ENCODE peak calls at places on chromosomes 11 and 22, in seven cellular contexts. Y is tibial nerve, I is esophagus muscularis mucosa, C is K562, U is stomach, L is ovary, V is SK-N-SH. X is an unnamed sample. For H3K36me3, the result is how much of the 10 kb centered on the place peaks cover.

GRCh38 chr11:125300791-125301218 is 136.3 kb downstream of the PKNOX2 start:
- DNase-seq in U (no peak), L (no peak), C (no peak), Y (no peak), V (peak), I (no peak), X (no peak)

GRCh38 chr22:46490538-46490937 is 46.9 kb downstream of the CELSR1 start:
- DNase-seq in V (no peak), C (no peak), Y (no peak), U (no peak), L (no peak), I (no peak), X (peak)

GRCh38 chr11:93587858-93588581 is 44.8 kb upstream of the SMCO4 start:
- DNase-seq in I (peak), Y (no peak), U (no peak), L (no peak), C (peak), V (no peak), X (no peak)

GRCh38 chr11:58958500-58958899 is 19.2 kb downstream of the GLYATL1 start:
- DNase-seq in Y (peak), V (peak), C (peak), I (no peak), L (peak), U (peak), X (no peak)

GRCh38 chr11:43687120-43687791 is 6.7 kb downstream of the HSD17B12 start:
- DNase-seq in V (no peak), U (peak), C (no peak), I (no peak), L (no peak), Y (peak), X (no peak)

GRCh38 chr11:130908061-130908460 is 8.2 kb downstream of the SNX19 start:
- DNase-seq in L (no peak), U (no peak), V (no peak), Y (no peak), C (no peak), I (peak), X (no peak)

GRCh38 chr11:31986201-31986889 is 104.5 kb upstream of the RCN1 start:
- DNase-seq in U (no peak), I (no peak), C (no peak), L (no peak), Y (no peak), V (no peak), X (no peak)

GRCh38 chr22:44247346-44247745 is 65.4 kb downstream of the SHISAL1 start:
- DNase-seq in U (peak), V (no peak), L (no peak), C (no peak), Y (no peak), I (peak), X (no peak)

GRCh38 chr22:38316340-38317236 is 645 bp downstream of the CSNK1E start:
- DNase-seq in L (peak), I (no peak), U (peak), Y (peak), V (peak), C (peak), X (peak)

GRCh38 chr11:83773950-83774880 is 488.0 kb upstream of the CCDC90B start:
- DNase-seq in C (no peak), U (no peak), I (no peak), V (no peak), L (no peak), Y (no peak), X (no peak)

GRCh38 chr22:50171965-50172421 is 1.5 kb downstream of the PANX2 start:
- DNase-seq in Y (no peak), U (no peak), L (no peak), C (no peak), I (no peak), V (no peak), X (peak)

GRCh38 chr11:91731051-91731450 is 493.6 kb upstream of the FAT3 start:
- DNase-seq in Y (no peak), I (no peak), L (no peak), V (no peak), C (no peak), U (no peak), X (no peak)

GRCh38 chr11:85685820-85686459 is at the start of gene CCDC89:
- DNase-seq in V (peak), C (peak), I (peak), Y (peak), U (peak), L (peak), X (no peak)

GRCh38 chr11:45210846-45211245 is 64.4 kb downstream of the PRDM11 start:
- DNase-seq in I (no peak), Y (no peak), U (no peak), C (no peak), L (peak), V (no peak), X (no peak)

GRCh38 chr22:46652081-46652929 is 32.1 kb downstream of the GRAMD4 start:
- DNase-seq in Y (no peak), I (no peak), C (peak), U (no peak), L (no peak), V (no peak), X (no peak)

GRCh38 chr11:92638678-92639077 is 330.8 kb upstream of the MTNR1B start:
- DNase-seq in U (no peak), L (no peak), I (peak), C (no peak), V (no peak), Y (no peak), X (no peak)

GRCh38 chr11:94922675-94923347 is 50.5 kb downstream of the CWC15 start:
- DNase-seq in L (no peak), I (no peak), U (no peak), C (no peak), Y (no peak), V (no peak), X (no peak)

GRCh38 chr11:75072582-75072981 is 24.1 kb downstream of the OR2AT4 start:
- DNase-seq in L (no peak), C (peak), U (no peak), V (no peak), Y (no peak), I (no peak), X (no peak)

GRCh38 chr11:36822829-36823228 is 224.8 kb upstream of the RAG2 start:
- DNase-seq in L (no peak), V (no peak), I (no peak), C (no peak), Y (no peak), U (no peak), X (no peak)

GRCh38 chr22:43393132-43393844 is 18.5 kb upstream of the MPPED1 start:
- DNase-seq in L (no peak), I (no peak), V (no peak), Y (no peak), U (no peak), C (no peak), X (no peak)

GRCh38 chr22:37569921-37570660 is 9.8 kb downstream of the LGALS2 start:
- DNase-seq in L (peak), U (peak), V (no peak), I (no peak), C (no peak), Y (no peak), X (peak)

GRCh38 chr22:45645526-45646414 is 25.9 kb upstream of the ATXN10 start:
- DNase-seq in V (peak), U (peak), Y (peak), L (peak), C (peak), I (no peak), X (peak)

GRCh38 chr11:61683116-61683515 is 2.9 kb downstream of the DAGLA start:
- DNase-seq in I (no peak), Y (no peak), V (peak), U (no peak), C (no peak), L (no peak), X (no peak)

GRCh38 chr11:107780775-107781174 is 68.9 kb upstream of the SLN start:
- DNase-seq in L (no peak), V (no peak), U (no peak), C (no peak), I (no peak), Y (no peak), X (no peak)

GRCh38 chr11:69009441-69010211 is 3.4 kb downstream of the MRGPRF start:
- DNase-seq in L (peak), C (no peak), Y (no peak), I (no peak), V (peak), U (no peak), X (no peak)

GRCh38 chr11:58024601-58025091 is 965 bp downstream of the OR9Q1 start:
- DNase-seq in C (no peak), L (peak), Y (peak), I (no peak), U (peak), V (no peak), X (peak)

GRCh38 chr11:67996622-67997459 is 7.1 kb downstream of the UNC93B1 start:
- DNase-seq in C (peak), Y (peak), L (no peak), U (peak), I (no peak), V (peak), X (peak)

GRCh38 chr11:60844045-60844869 is 2.3 kb downstream of the CCDC86 start:
- DNase-seq in U (no peak), Y (no peak), L (no peak), C (peak), V (no peak), I (no peak), X (no peak)

GRCh38 chr11:2376751-2377451 is at the start of gene CD81:
- DNase-seq in L (peak), U (peak), C (peak), Y (peak), V (peak), I (no peak), X (peak)

GRCh38 chr11:44835979-44836378 is 109.2 kb downstream of the TSPAN18 start:
- DNase-seq in U (no peak), C (no peak), I (no peak), L (no peak), V (no peak), Y (no peak), X (no peak)

GRCh38 chr11:9971894-9972293 is 308.0 kb downstream of the SWAP70 start:
- DNase-seq in I (no peak), U (no peak), V (no peak), Y (no peak), L (no peak), C (no peak), X (no peak)

GRCh38 chr11:2314525-2315394 is 12.9 kb downstream of the TSPAN32 start:
- DNase-seq in Y (peak), V (peak), U (peak), C (peak), I (no peak), L (peak), X (peak)

GRCh38 chr11:615453-616319 is at the start of gene IRF7:
- DNase-seq in L (peak), U (peak), I (peak), Y (peak), C (peak), V (peak), X (peak)
- H3K36me3 ChIP-seq in L (under half), U (under half), I (half or more), Y (under half), C (half or more), V (under half), X (under half)

GRCh38 chr11:20192641-20193040 is 32.4 kb upstream of the DBX1 start:
- DNase-seq in Y (no peak), I (peak), U (no peak), C (no peak), L (no peak), V (no peak), X (no peak)

GRCh38 chr11:20193307-20193706 is 33.0 kb upstream of the DBX1 start:
- DNase-seq in I (no peak), Y (no peak), C (no peak), L (no peak), V (no peak), U (no peak), X (no peak)

GRCh38 chr11:20194470-20194869 is 34.2 kb upstream of the DBX1 start:
- DNase-seq in C (no peak), Y (no peak), V (no peak), L (no peak), I (no peak), U (no peak), X (no peak)

GRCh38 chr11:20201231-20201630 is 41.0 kb upstream of the DBX1 start:
- DNase-seq in C (no peak), Y (no peak), L (no peak), V (no peak), U (no peak), I (peak), X (no peak)

DNA sequence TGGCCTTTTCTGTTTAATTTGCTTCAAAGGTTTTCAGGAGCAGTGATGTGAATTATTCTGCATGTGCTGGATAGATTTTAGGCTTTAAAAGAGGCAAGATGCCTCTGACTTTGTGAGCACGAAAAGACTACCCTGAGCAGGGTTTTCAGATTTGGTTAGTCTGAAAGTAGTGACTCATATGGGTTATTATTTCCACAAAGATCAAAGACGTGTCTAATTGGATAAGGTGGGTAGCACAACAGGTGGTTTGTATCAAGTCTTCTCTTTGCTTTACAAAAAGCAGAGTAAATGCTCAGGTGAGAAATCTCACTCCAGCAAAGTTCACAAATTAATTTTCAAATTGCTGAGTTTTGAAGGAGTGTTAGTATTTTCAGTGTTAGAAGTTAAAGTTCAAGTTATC is 37.6 kb upstream of the DBX1 start:
- DNase-seq in L (no peak), C (no peak), V (no peak), I (peak), U (no peak), Y (no peak), X (no peak)
- TF ChIP-seq EP300 in L (no peak), C (no peak), V (no peak), I (no peak), U (no peak), Y (no peak), X (no peak)

DNA sequence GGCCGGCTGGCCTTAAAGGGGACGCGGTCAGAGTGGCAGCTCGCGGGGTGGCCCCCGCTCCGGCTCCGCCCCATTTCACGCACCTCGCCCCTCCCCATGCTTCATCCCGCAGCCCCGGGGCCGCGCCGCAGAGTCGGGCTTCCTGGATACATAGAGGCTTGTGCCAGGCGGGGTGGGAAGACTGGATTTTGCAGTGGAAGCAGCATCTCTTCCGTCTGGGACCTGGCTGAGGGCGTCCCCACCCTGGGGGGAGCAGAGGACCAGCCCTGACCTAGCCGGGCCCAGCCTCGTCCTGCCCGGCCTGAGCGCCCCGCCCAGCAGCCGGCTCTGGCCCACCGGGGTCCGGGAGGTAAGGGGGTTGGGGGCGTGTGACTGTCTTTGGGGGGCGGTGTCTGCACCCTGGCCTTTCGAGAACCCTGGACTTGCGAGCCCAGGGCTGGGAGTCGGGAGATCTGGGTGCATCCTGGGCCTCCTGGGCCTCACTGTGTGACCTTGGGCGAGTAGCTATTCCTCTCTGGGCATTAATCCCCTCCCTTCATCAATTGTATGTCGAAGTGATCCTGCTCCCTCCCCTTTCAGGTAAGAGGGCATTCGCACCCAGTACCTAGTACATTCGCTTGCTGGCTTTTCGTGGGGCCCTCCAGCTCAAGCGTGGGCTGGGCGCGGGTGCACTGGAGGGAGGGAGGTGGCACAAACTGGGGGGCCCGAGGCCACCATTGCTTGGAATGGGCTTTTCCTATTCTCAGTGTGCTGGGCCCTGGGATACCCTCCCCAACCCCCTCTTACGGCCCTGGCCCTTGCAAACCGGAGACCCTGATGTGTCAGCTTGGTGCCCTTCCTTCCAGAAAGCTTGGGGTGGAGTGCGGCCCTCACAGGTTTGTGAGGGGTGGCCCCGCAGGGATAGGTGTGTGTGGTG is at the start of gene USP35:
- DNase-seq in C (no peak), I (no peak), U (no peak), V (no peak), L (no peak), Y (no peak), X (no peak)
- H3K27ac ChIP-seq in C (peak), I (peak), U (peak), V (peak), L (peak), Y (peak), X (peak)

GRCh38 chr11:66264383-66264782 is 4.1 kb upstream of the RAB1B start:
- DNase-seq in Y (no peak), V (no peak), L (no peak), I (no peak), U (no peak), C (no peak), X (no peak)
- H3K36me3 ChIP-seq in Y (under half), V (half or more), L (under half), I (half or more), U (half or more), C (half or more), X (under half)